ENCODE peak calls at places on chromosomes 5 and 9, in five cellular contexts. T, Y, M, I and W are unnamed samples.

GRCh38 chr9:136625101-136626065 is 37.3 kb upstream of the EGFL7 start:
- DNase-seq in T (no peak), Y (peak), M (no peak), I (no peak), W (no peak)

GRCh38 chr5:1753490-1753889 is 46.1 kb downstream of the MRPL36 start:
- DNase-seq in T (no peak), Y (no peak), M (no peak), I (no peak), W (peak)

GRCh38 chr9:4371108-4371507 is 71.2 kb upstream of the GLIS3 start:
- DNase-seq in T (no peak), Y (peak), M (no peak), I (no peak), W (no peak)

GRCh38 chr5:57054671-57055070 is 102.7 kb upstream of the MIER3 start:
- DNase-seq in T (no peak), Y (peak), M (no peak), I (no peak), W (no peak)

GRCh38 chr9:120942186-120943001 is 15.8 kb upstream of the TRAF1 start:
- DNase-seq in T (no peak), Y (no peak), M (no peak), I (no peak), W (no peak)

GRCh38 chr5:40385544-40385943 is 294.2 kb upstream of the PTGER4 start:
- DNase-seq in T (no peak), Y (no peak), M (no peak), I (no peak), W (no peak)

GRCh38 chr5:14676320-14676719 is 11.8 kb downstream of the OTULIN start:
- DNase-seq in T (peak), Y (no peak), M (peak), I (no peak), W (no peak)

GRCh38 chr5:62299600-62299999 is 6.4 kb upstream of the KIF2A start:
- DNase-seq in T (no peak), Y (no peak), M (peak), I (no peak), W (no peak)

GRCh38 chr9:113993838-113994540 is 84.1 kb downstream of the AMBP start:
- DNase-seq in T (no peak), Y (no peak), M (peak), I (no peak), W (no peak)

GRCh38 chr5:136276946-136277345 is 84.0 kb upstream of the SMIM32 start:
- DNase-seq in T (no peak), Y (no peak), M (no peak), I (no peak), W (no peak)

GRCh38 chr5:101977729-101978345 is 318.2 kb downstream of the SLCO4C1 start:
- DNase-seq in T (no peak), Y (peak), M (peak), I (peak), W (no peak)

GRCh38 chr5:7015586-7016256 is 302.5 kb downstream of the TENT4A start:
- DNase-seq in T (no peak), Y (peak), M (no peak), I (no peak), W (no peak)